ENCODE peak calls at places on chromosomes 5 and 9, in seven cellular contexts. One of them, this sample, is unnamed.

GRCh38 chr5:147072591-147072990 is 162.2 kb upstream of the STK32A start:
- DNase-seq in IMR-90: no peak
- DNase-seq in endothelial cell of umbilical vein: no peak
- DNase-seq in H1: no peak
- DNase-seq in HCT116: no peak
- DNase-seq in neuronal stem cell: no peak
- DNase-seq in HepG2: no peak
- DNase-seq in this sample: no peak

GRCh38 chr9:84583866-84584265 is 85.7 kb upstream of the NTRK2 start:
- DNase-seq in HepG2: no peak
- DNase-seq in neuronal stem cell: no peak
- DNase-seq in HCT116: no peak
- DNase-seq in H1: no peak
- DNase-seq in endothelial cell of umbilical vein: no peak
- DNase-seq in IMR-90: no peak
- DNase-seq in this sample: no peak

GRCh38 chr5:87300176-87300575 is 32.5 kb downstream of the RASA1 start:
- DNase-seq in endothelial cell of umbilical vein: no peak
- DNase-seq in HepG2: no peak
- DNase-seq in H1: no peak
- DNase-seq in IMR-90: no peak
- DNase-seq in neuronal stem cell: no peak
- DNase-seq in HCT116: no peak
- DNase-seq in this sample: no peak

GRCh38 chr9:86507119-86507731 is 153.0 kb upstream of the TUT7 start:
- DNase-seq in HepG2: no peak
- DNase-seq in H1: no peak
- DNase-seq in HCT116: no peak
- DNase-seq in endothelial cell of umbilical vein: no peak
- DNase-seq in IMR-90: no peak
- DNase-seq in neuronal stem cell: no peak
- DNase-seq in this sample: no peak

GRCh38 chr9:29213374-29214161 is 1640.3 kb upstream of the C9orf72 start:
- DNase-seq in IMR-90: no peak
- DNase-seq in H1: no peak
- DNase-seq in endothelial cell of umbilical vein: no peak
- DNase-seq in neuronal stem cell: peak
- DNase-seq in HepG2: no peak
- DNase-seq in HCT116: no peak
- DNase-seq in this sample: no peak

GRCh38 chr9:137432687-137433348 is 8.3 kb downstream of the ENTPD8 start:
- DNase-seq in IMR-90: no peak
- DNase-seq in endothelial cell of umbilical vein: no peak
- DNase-seq in HepG2: no peak
- DNase-seq in H1: no peak
- DNase-seq in HCT116: no peak
- DNase-seq in neuronal stem cell: no peak
- DNase-seq in this sample: no peak

GRCh38 chr5:160450164-160450932 is 28.7 kb downstream of the PTTG1 start:
- DNase-seq in HepG2: no peak
- DNase-seq in H1: no peak
- DNase-seq in IMR-90: no peak
- DNase-seq in endothelial cell of umbilical vein: peak
- DNase-seq in HCT116: no peak
- DNase-seq in neuronal stem cell: no peak
- DNase-seq in this sample: no peak

GRCh38 chr5:135073771-135074345 is 39.8 kb upstream of the PITX1 start:
- DNase-seq in endothelial cell of umbilical vein: no peak
- DNase-seq in IMR-90: peak
- DNase-seq in H1: no peak
- DNase-seq in neuronal stem cell: no peak
- DNase-seq in HCT116: no peak
- DNase-seq in HepG2: no peak
- DNase-seq in this sample: no peak

GRCh38 chr5:139975942-139976341 is 67.2 kb downstream of the NRG2 start:
- DNase-seq in neuronal stem cell: no peak
- DNase-seq in endothelial cell of umbilical vein: no peak
- DNase-seq in HCT116: no peak
- DNase-seq in H1: no peak
- DNase-seq in HepG2: no peak
- DNase-seq in IMR-90: no peak
- DNase-seq in this sample: no peak

GRCh38 chr5:55829956-55830355 is 21.2 kb upstream of the IL31RA start:
- DNase-seq in H1: no peak
- DNase-seq in IMR-90: peak
- DNase-seq in HCT116: no peak
- DNase-seq in neuronal stem cell: no peak
- DNase-seq in HepG2: no peak
- DNase-seq in endothelial cell of umbilical vein: no peak
- DNase-seq in this sample: no peak

GRCh38 chr5:55222061-55222818 is 4.9 kb downstream of the MCIDAS start:
- DNase-seq in HepG2: no peak
- DNase-seq in HCT116: no peak
- DNase-seq in H1: no peak
- DNase-seq in IMR-90: no peak
- DNase-seq in endothelial cell of umbilical vein: no peak
- DNase-seq in neuronal stem cell: no peak
- DNase-seq in this sample: no peak

GRCh38 chr5:169201597-169201996 is 99.3 kb downstream of the SLIT3 start:
- DNase-seq in endothelial cell of umbilical vein: no peak
- DNase-seq in neuronal stem cell: no peak
- DNase-seq in H1: no peak
- DNase-seq in IMR-90: no peak
- DNase-seq in HepG2: no peak
- DNase-seq in HCT116: no peak
- DNase-seq in this sample: no peak

GRCh38 chr5:125177340-125177739 is 430.9 kb upstream of the ZNF608 start:
- DNase-seq in IMR-90: no peak
- DNase-seq in endothelial cell of umbilical vein: no peak
- DNase-seq in HCT116: no peak
- DNase-seq in HepG2: no peak
- DNase-seq in neuronal stem cell: no peak
- DNase-seq in H1: no peak
- DNase-seq in this sample: no peak

GRCh38 chr9:124356745-124357390 is 58.4 kb downstream of the PSMB7 start:
- DNase-seq in neuronal stem cell: no peak
- DNase-seq in HCT116: no peak
- DNase-seq in IMR-90: no peak
- DNase-seq in HepG2: no peak
- DNase-seq in H1: no peak
- DNase-seq in endothelial cell of umbilical vein: no peak
- DNase-seq in this sample: no peak

GRCh38 chr5:43485406-43485805 is 1.7 kb upstream of the TMEM267 start:
- DNase-seq in IMR-90: peak
- DNase-seq in neuronal stem cell: no peak
- DNase-seq in HCT116: no peak
- DNase-seq in HepG2: peak
- DNase-seq in H1: no peak
- DNase-seq in endothelial cell of umbilical vein: no peak
- DNase-seq in this sample: no peak

GRCh38 chr9:69044226-69045219 is 9.0 kb downstream of the FXN start:
- DNase-seq in HepG2: no peak
- DNase-seq in IMR-90: peak
- DNase-seq in neuronal stem cell: no peak
- DNase-seq in HCT116: no peak
- DNase-seq in H1: no peak
- DNase-seq in endothelial cell of umbilical vein: peak
- DNase-seq in this sample: no peak

GRCh38 chr5:17213938-17214337 is 3.5 kb upstream of the BASP1 start:
- DNase-seq in endothelial cell of umbilical vein: no peak
- DNase-seq in HepG2: no peak
- DNase-seq in IMR-90: no peak
- DNase-seq in neuronal stem cell: no peak
- DNase-seq in H1: no peak
- DNase-seq in HCT116: no peak
- DNase-seq in this sample: no peak

GRCh38 chr9:137313326-137313920 is 11.4 kb upstream of the NRARP start:
- DNase-seq in H1: no peak
- DNase-seq in endothelial cell of umbilical vein: no peak
- DNase-seq in HepG2: no peak
- DNase-seq in HCT116: no peak
- DNase-seq in neuronal stem cell: no peak
- DNase-seq in IMR-90: no peak
- DNase-seq in this sample: no peak

GRCh38 chr5:147658293-147658932 is 124.1 kb downstream of the JAKMIP2 start:
- DNase-seq in IMR-90: no peak
- DNase-seq in endothelial cell of umbilical vein: no peak
- DNase-seq in HCT116: no peak
- DNase-seq in H1: no peak
- DNase-seq in HepG2: no peak
- DNase-seq in neuronal stem cell: no peak
- DNase-seq in this sample: no peak

GRCh38 chr9:18666987-18667772 is 193.2 kb downstream of the ADAMTSL1 start:
- DNase-seq in HCT116: no peak
- DNase-seq in H1: no peak
- DNase-seq in IMR-90: peak
- DNase-seq in HepG2: no peak
- DNase-seq in endothelial cell of umbilical vein: no peak
- DNase-seq in neuronal stem cell: no peak
- DNase-seq in this sample: no peak

GRCh38 chr9:131020388-131020787 is 11.4 kb downstream of the LAMC3 start:
- DNase-seq in H1: no peak
- DNase-seq in HepG2: no peak
- DNase-seq in HCT116: no peak
- DNase-seq in IMR-90: peak
- DNase-seq in endothelial cell of umbilical vein: no peak
- DNase-seq in neuronal stem cell: no peak
- DNase-seq in this sample: no peak

GRCh38 chr5:140488914-140489313 is 58.5 kb upstream of the EIF4EBP3 start:
- DNase-seq in HCT116: no peak
- DNase-seq in H1: no peak
- DNase-seq in endothelial cell of umbilical vein: no peak
- DNase-seq in HepG2: no peak
- DNase-seq in neuronal stem cell: no peak
- DNase-seq in IMR-90: no peak
- DNase-seq in this sample: no peak

GRCh38 chr9:111898331-111899096 is 1.9 kb downstream of the UGCG start:
- DNase-seq in neuronal stem cell: no peak
- DNase-seq in IMR-90: no peak
- DNase-seq in H1: no peak
- DNase-seq in endothelial cell of umbilical vein: peak
- DNase-seq in HepG2: no peak
- DNase-seq in HCT116: no peak
- DNase-seq in this sample: no peak
- H3K4me2 ChIP-seq in neuronal stem cell: no peak
- H3K4me2 ChIP-seq in IMR-90: peak
- H3K4me2 ChIP-seq in H1: peak
- H3K4me2 ChIP-seq in endothelial cell of umbilical vein: peak
- H3K4me2 ChIP-seq in HepG2: peak
- H3K4me2 ChIP-seq in HCT116: peak
- H3K4me2 ChIP-seq in this sample: peak

DNA sequence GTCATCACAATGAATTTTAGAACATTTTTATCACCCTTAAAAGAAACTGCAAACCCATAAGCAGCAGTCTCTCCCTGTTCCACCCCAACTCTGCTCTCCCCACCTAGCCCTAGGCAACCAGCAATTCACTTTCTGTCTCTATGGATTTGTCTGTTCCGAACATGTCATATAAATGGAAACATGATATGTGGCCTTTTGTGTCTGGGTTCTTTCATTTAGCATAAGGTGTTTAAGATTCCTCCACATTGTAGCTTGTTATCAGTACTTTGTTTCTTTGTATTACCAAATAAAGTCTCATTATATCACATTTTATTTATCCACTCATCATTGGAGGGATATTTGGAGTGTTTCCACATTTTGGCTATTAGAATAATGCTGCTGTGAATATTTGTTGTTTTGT is 50.0 kb upstream of the GNE start:
- DNase-seq in H1: no peak
- DNase-seq in HepG2: no peak
- DNase-seq in endothelial cell of umbilical vein: no peak
- DNase-seq in neuronal stem cell: no peak
- DNase-seq in IMR-90: no peak
- DNase-seq in HCT116: no peak
- DNase-seq in this sample: no peak
- H2AFZ ChIP-seq in H1: no peak
- H2AFZ ChIP-seq in HepG2: no peak
- H2AFZ ChIP-seq in endothelial cell of umbilical vein: no peak
- H2AFZ ChIP-seq in neuronal stem cell: no peak
- H2AFZ ChIP-seq in IMR-90: no peak
- H2AFZ ChIP-seq in HCT116: no peak
- H2AFZ ChIP-seq in this sample: no peak

GRCh38 chr5:34621280-34622045 is 34.7 kb upstream of the RAI14 start:
- DNase-seq in IMR-90: peak
- DNase-seq in H1: no peak
- DNase-seq in HepG2: no peak
- DNase-seq in HCT116: no peak
- DNase-seq in neuronal stem cell: no peak
- DNase-seq in endothelial cell of umbilical vein: peak
- DNase-seq in this sample: no peak
- H3K4me2 ChIP-seq in IMR-90: peak
- H3K4me2 ChIP-seq in H1: no peak
- H3K4me2 ChIP-seq in HepG2: no peak
- H3K4me2 ChIP-seq in HCT116: no peak
- H3K4me2 ChIP-seq in neuronal stem cell: no peak
- H3K4me2 ChIP-seq in endothelial cell of umbilical vein: no peak
- H3K4me2 ChIP-seq in this sample: no peak

DNA sequence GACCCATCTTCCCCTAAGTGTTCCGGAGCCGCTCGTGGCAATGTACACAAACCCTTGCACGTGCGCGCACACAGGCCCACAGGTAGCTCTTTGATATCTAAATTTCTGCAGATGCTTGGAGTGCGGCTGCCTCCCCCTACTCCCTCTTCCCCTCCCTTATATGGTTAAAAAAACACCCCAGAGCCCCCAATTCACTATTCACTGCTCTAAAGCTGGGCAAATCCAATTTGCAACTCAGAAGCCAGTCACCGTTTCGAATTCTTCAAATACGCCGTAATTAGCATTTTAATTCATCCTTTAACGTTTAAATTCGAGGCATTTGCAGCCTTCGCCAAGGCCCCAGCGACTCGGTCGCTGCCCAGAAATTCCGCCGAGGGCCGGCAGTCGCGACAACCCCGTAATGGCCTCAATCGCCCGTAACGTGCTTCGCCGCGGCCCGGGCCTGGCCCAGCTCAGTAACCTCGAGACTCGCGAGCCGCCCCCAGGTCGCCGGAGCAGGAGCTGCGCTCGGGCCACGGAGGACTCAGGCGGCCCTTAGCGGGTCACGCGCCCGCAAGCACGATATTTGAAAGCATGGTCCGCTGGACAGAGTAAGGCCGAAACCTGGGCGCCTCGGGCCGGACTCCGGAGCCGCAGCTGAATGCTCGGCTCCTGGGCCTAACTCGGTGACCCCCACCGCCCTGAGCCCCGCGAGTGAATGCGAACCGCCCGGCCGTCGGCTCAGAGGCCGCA is 1.3 kb downstream of the IRX2 start:
- DNase-seq in endothelial cell of umbilical vein: no peak
- DNase-seq in HCT116: no peak
- DNase-seq in HepG2: no peak
- DNase-seq in H1: no peak
- DNase-seq in IMR-90: no peak
- DNase-seq in neuronal stem cell: no peak
- DNase-seq in this sample: no peak
- H2AFZ ChIP-seq in endothelial cell of umbilical vein: no peak
- H2AFZ ChIP-seq in HCT116: no peak
- H2AFZ ChIP-seq in HepG2: no peak
- H2AFZ ChIP-seq in H1: no peak
- H2AFZ ChIP-seq in IMR-90: no peak
- H2AFZ ChIP-seq in neuronal stem cell: no peak
- H2AFZ ChIP-seq in this sample: no peak

GRCh38 chr9:99398241-99398640 is 176.2 kb downstream of the SEC61B start:
- DNase-seq in neuronal stem cell: no peak
- DNase-seq in endothelial cell of umbilical vein: no peak
- DNase-seq in HepG2: no peak
- DNase-seq in HCT116: no peak
- DNase-seq in IMR-90: no peak
- DNase-seq in H1: no peak
- DNase-seq in this sample: no peak
- H3K4me2 ChIP-seq in neuronal stem cell: no peak
- H3K4me2 ChIP-seq in endothelial cell of umbilical vein: no peak
- H3K4me2 ChIP-seq in HepG2: no peak
- H3K4me2 ChIP-seq in HCT116: no peak
- H3K4me2 ChIP-seq in IMR-90: no peak
- H3K4me2 ChIP-seq in H1: no peak
- H3K4me2 ChIP-seq in this sample: no peak